ENCODE peak calls at places on chromosomes 6 and 20, in four cellular contexts. J is naive thymus-derived CD8-positive, alpha-beta T cell; Q is nephron progenitor cell; Z is NCI-H1092 treated with DMSO at 0.1 percent for 48 hours. K is an unnamed sample.

GRCh38 chr6:43368517-43369160 is 808 bp downstream of the ZNF318 start:
- DNase-seq in Q (peak), J (peak), Z (peak), K (no peak)

GRCh38 chr6:139277161-139277560 is 14.6 kb downstream of the TXLNB start:
- DNase-seq in J (no peak), Q (no peak), Z (no peak), K (no peak)

GRCh38 chr20:20009784-20010253 is 7.3 kb upstream of the NAA20 start:
- DNase-seq in J (no peak), Z (peak), Q (no peak), K (no peak)

GRCh38 chr6:3183071-3183470 is 25.7 kb upstream of the TUBB2A start:
- DNase-seq in J (no peak), Z (no peak), Q (no peak), K (no peak)

GRCh38 chr20:49572857-49573256 is 4.9 kb upstream of the PTGIS start:
- DNase-seq in J (no peak), Z (no peak), Q (no peak), K (no peak)

GRCh38 chr6:127222418-127222817 is 44.2 kb upstream of the RNF146 start:
- DNase-seq in J (no peak), Z (no peak), Q (no peak), K (no peak)

GRCh38 chr20:61057313-61058171 is 194.5 kb upstream of the CDH4 start:
- DNase-seq in J (no peak), Q (no peak), Z (peak), K (no peak)

GRCh38 chr6:41451039-41451438 is 95.1 kb upstream of the FOXP4 start:
- DNase-seq in J (no peak), Q (peak), Z (no peak), K (no peak)

GRCh38 chr6:129402244-129402643 is 307.7 kb downstream of the ARHGAP18 start:
- DNase-seq in Q (no peak), J (no peak), Z (no peak), K (no peak)

GRCh38 chr20:50320910-50321796 is 130.5 kb downstream of the CEBPB start:
- DNase-seq in Z (no peak), Q (peak), J (no peak), K (no peak)

GRCh38 chr20:33791959-33792597 is 19.1 kb upstream of the CHMP4B start:
- DNase-seq in Q (peak), J (peak), Z (peak), K (no peak)

GRCh38 chr6:90350689-90351554 is 54.3 kb upstream of the BACH2 start:
- DNase-seq in Q (no peak), J (peak), Z (no peak), K (no peak)

GRCh38 chr6:153140299-153140698 is 9.2 kb upstream of the RGS17 start:
- DNase-seq in Z (peak), Q (no peak), J (no peak), K (peak)

GRCh38 chr6:37047933-37048850 is 42.7 kb downstream of the FGD2 start:
- DNase-seq in J (no peak), Z (no peak), Q (no peak), K (no peak)

GRCh38 chr6:114783083-114783482 is 440.3 kb upstream of the HS3ST5 start:
- DNase-seq in Z (no peak), J (no peak), Q (no peak), K (no peak)

K was measured in NCI-H524 treated with DMSO at 0.1 percent for 48 hours.